ENCODE peak calls at places on chromosomes 13 and 19, in five cellular contexts. L is left ventricle myocardium inferior, X is fibroblast of lung, N is adrenal gland, K is heart right ventricle. W is an unnamed sample.

GRCh38 chr19:3374369-3375112 is 8.2 kb downstream of the NFIC start:
- DNase-seq in K (peak; percentile 73), L (peak; percentile 71), X (peak; percentile 51), N (peak; percentile 90), W (peak; percentile 95)

GRCh38 chr13:98413796-98414195 is 163.1 kb downstream of the STK24 start:
- DNase-seq in K (no peak), N (no peak), L (no peak), X (no peak), W (no peak)

GRCh38 chr13:41311607-41312500 is 787 bp downstream of the NAA16 start:
- DNase-seq in X (peak; percentile 52), N (peak; percentile 53), L (peak; percentile 42), K (peak; percentile 49), W (peak; percentile 64)

GRCh38 chr13:108700421-108701170 is 71.2 kb downstream of the MYO16 start:
- DNase-seq in X (peak; percentile 81), N (no peak), K (no peak), L (no peak), W (no peak)

GRCh38 chr19:29871143-29871542 is 59.4 kb downstream of the CCNE1 start:
- DNase-seq in L (no peak), K (no peak), N (no peak), X (no peak), W (no peak)

GRCh38 chr13:20847298-20847697 is 55.2 kb downstream of the XPO4 start:
- DNase-seq in X (no peak), K (no peak), L (no peak), N (no peak), W (no peak)

GRCh38 chr19:13425151-13425550 is 81.1 kb downstream of the CACNA1A start:
- DNase-seq in L (no peak), K (no peak), X (no peak), N (no peak), W (no peak)

GRCh38 chr19:7657047-7657779 is 11.6 kb upstream of the RETN start:
- DNase-seq in N (no peak), L (no peak), X (peak; percentile 8), K (no peak), W (no peak)

GRCh38 chr13:89163081-89163480 is 1491.9 kb downstream of the SLITRK5 start:
- DNase-seq in K (no peak), N (no peak), L (no peak), X (peak; percentile 38), W (no peak)

GRCh38 chr19:11570039-11570462 is 7.4 kb downstream of the ACP5 start:
- DNase-seq in L (no peak), K (no peak), X (no peak), N (no peak), W (no peak)

GRCh38 chr13:34750078-34750703 is 191.9 kb upstream of the NBEA start:
- DNase-seq in X (no peak), N (no peak), K (peak; percentile 26), L (peak; percentile 23), W (no peak)

GRCh38 chr13:100095498-100095897 is 6.6 kb downstream of the PCCA start:
- DNase-seq in N (no peak), X (no peak), L (no peak), K (no peak), W (no peak)

GRCh38 chr13:66069570-66069969 is 1160.6 kb downstream of the PCDH9 start:
- DNase-seq in K (no peak), L (no peak), N (no peak), X (peak; percentile 5), W (no peak)

GRCh38 chr19:44723952-44724319 is 24.6 kb upstream of the BCL3 start:
- DNase-seq in N (peak; percentile 90), L (peak; percentile 76), X (peak; percentile 79), K (peak; percentile 84), W (peak; percentile 84)

GRCh38 chr19:14248578-14249011 is 42.6 kb upstream of the ADGRL1 start:
- DNase-seq in N (no peak), X (peak; percentile 65), L (peak; percentile 18), K (peak; percentile 40), W (no peak)

GRCh38 chr19:40594657-40595077 is 6.5 kb upstream of the LTBP4 start:
- DNase-seq in K (no peak), X (no peak), L (no peak), N (no peak), W (no peak)

GRCh38 chr19:13082192-13083007 is 20.3 kb downstream of the LYL1 start:
- DNase-seq in K (no peak), N (no peak), X (peak; percentile 53), L (no peak), W (no peak)

GRCh38 chr13:86397640-86398039 is 598.4 kb upstream of the SLITRK6 start:
- DNase-seq in N (no peak), L (no peak), X (no peak), K (no peak), W (no peak)

GRCh38 chr19:18475004-18475453 is 37.1 kb upstream of the ISYNA1 start:
- DNase-seq in N (no peak), K (no peak), L (no peak), X (no peak), W (no peak)

GRCh38 chr19:12721656-12722565 is 1.8 kb downstream of the TNPO2 start:
- DNase-seq in N (peak; percentile 71), K (peak; percentile 68), L (peak; percentile 66), X (peak; percentile 80), W (peak; percentile 78)

GRCh38 chr19:7130043-7130442 is 60.5 kb downstream of the ZNF557 start:
- DNase-seq in L (no peak), N (no peak), X (no peak), K (no peak), W (no peak)

GRCh38 chr13:51894239-51894638 is 32.5 kb downstream of the CCDC70 start:
- DNase-seq in L (no peak), X (no peak), K (no peak), N (no peak), W (no peak)

GRCh38 chr13:105139380-105140285 is 1395.8 kb downstream of the EFNB2 start:
- DNase-seq in N (peak; percentile 21), L (peak; percentile 26), K (peak; percentile 21), X (peak; percentile 76), W (peak; percentile 37)

GRCh38 chr13:80262051-80262695 is 78.8 kb downstream of the SPRY2 start:
- DNase-seq in N (no peak), X (no peak), L (no peak), K (no peak), W (no peak)

GRCh38 chr13:98039964-98040363 is 86.5 kb downstream of the IPO5 start:
- DNase-seq in N (no peak), X (no peak), L (no peak), K (no peak), W (no peak)

GRCh38 chr19:29836409-29836825 is 24.6 kb downstream of the CCNE1 start:
- DNase-seq in N (no peak), K (no peak), X (no peak), L (no peak), W (peak; percentile 35)

GRCh38 chr13:67136157-67136556 is 94.0 kb downstream of the PCDH9 start:
- DNase-seq in L (no peak), N (no peak), X (no peak), K (no peak), W (no peak)

GRCh38 chr13:108962652-108963051 is 333.2 kb downstream of the MYO16 start:
- DNase-seq in L (no peak), N (no peak), X (peak; percentile 28), K (no peak), W (no peak)

GRCh38 chr13:101346942-101347728 is 69.2 kb downstream of the NALCN start:
- DNase-seq in X (peak; percentile 29), N (no peak), K (no peak), L (no peak), W (no peak)

GRCh38 chr13:50268500-50268899 is 253.3 kb downstream of the KCNRG start:
- DNase-seq in X (peak; percentile 39), K (no peak), L (no peak), N (no peak), W (no peak)

GRCh38 chr13:102839462-102839861 is 6.4 kb upstream of the ERCC5 start:
- DNase-seq in L (no peak), K (no peak), X (no peak), N (no peak), W (no peak)

GRCh38 chr13:99926014-99926731 is 45.4 kb downstream of the ZIC5 start:
- DNase-seq in N (peak; percentile 69), X (peak; percentile 14), K (no peak), L (no peak), W (no peak)

GRCh38 chr19:33350538-33351309 is 22.8 kb upstream of the CEBPG start:
- DNase-seq in X (peak; percentile 8), N (no peak), K (no peak), L (no peak), W (peak; percentile 66)

DNA sequence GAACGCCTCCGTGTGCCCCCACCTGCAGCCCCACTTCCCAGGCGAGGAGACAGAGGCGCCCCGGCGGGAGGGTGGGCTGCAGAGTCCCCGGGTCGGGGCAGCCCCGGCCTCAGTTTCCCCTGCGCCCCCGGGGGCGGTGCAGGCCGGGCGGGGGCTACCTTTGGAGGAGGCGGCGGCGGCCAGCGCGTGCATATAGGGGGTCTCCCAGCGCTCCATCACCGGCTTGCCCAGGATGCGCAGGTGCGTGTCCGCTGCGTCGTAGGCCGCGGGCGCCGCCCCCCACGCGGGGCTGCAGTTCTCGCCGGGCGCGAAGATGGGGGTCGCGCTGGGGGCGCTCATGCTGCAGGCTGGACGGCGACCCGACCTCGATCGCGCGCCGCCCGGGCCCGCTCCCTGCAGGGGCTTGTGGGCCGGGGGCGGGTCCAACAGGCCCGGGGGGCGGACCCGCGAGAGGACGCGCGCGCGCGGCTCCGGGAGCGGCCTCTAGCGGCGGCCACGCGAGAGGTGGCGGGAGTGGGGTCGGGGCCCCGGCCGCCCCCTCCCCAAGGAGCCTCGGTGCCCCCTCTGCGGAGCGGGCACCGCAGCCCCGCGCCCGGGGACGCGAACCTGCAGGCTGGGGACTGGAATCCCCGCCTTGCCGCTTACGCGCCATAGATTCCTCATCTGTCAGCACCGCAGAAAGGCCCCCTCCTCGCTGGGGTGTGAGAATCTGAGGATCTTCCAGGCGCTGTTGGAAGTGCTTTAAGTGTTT is at the start of gene GAMT:
- DNase-seq in N (no peak), L (peak; percentile 55), K (peak; percentile 68), X (no peak), W (no peak)
- TF ChIP-seq CTCF in N (no peak), L (peak; percentile 79), K (peak; percentile 72), X (no peak), W (peak; percentile 63)

GRCh38 chr19:47000373-47000772 is 19.3 kb upstream of the NPAS1 start:
- DNase-seq in X (no peak), N (no peak), L (no peak), K (no peak), W (no peak)
- H3K27ac ChIP-seq in X (no peak overlapping the region), N (no peak overlapping the region), L (no peak overlapping the region), K (no peak overlapping the region), W (no peak overlapping the region)

GRCh38 chr19:5292843-5293606 is 47.6 kb downstream of the PTPRS start:
- DNase-seq in L (peak; percentile 64), K (peak; percentile 74), X (peak; percentile 70), N (peak; percentile 74), W (peak; percentile 81)

GRCh38 chr19:5294403-5295160 is 46.0 kb downstream of the PTPRS start:
- DNase-seq in K (no peak), X (no peak), L (no peak), N (no peak), W (peak; percentile 48)

GRCh38 chr19:5291588-5292193 is 48.9 kb downstream of the PTPRS start:
- DNase-seq in N (no peak), K (no peak), L (no peak), X (no peak), W (peak; percentile 42)

GRCh38 chr19:5292453-5292842 is 48.2 kb downstream of the PTPRS start:
- DNase-seq in K (peak; percentile 69), X (no peak), L (no peak), N (peak; percentile 46), W (no peak)

GRCh38 chr19:5293607-5294089 is 47.0 kb downstream of the PTPRS start:
- DNase-seq in N (peak; percentile 42), L (no peak), X (no peak), K (peak; percentile 47), W (peak; percentile 66)
- TF ChIP-seq CTCF in N (no peak), L (no peak), X (no peak), K (no peak), W (no peak)

GRCh38 chr13:46571189-46571901 is 18.4 kb downstream of the LRCH1 start:
- DNase-seq in N (no peak), L (no peak), X (peak; percentile 63), K (no peak), W (no peak)
- H3K27ac ChIP-seq in N (no peak overlapping the region), L (peak overlapping the region; percentile 69), X (peak overlapping the region; percentile 17), K (peak overlapping the region; percentile 35), W (no peak overlapping the region)